ENCODE peak calls at places on chromosome 6, in four cellular contexts. T is heart right ventricle, Q is right atrium auricular region, I is GM23248. J is an unnamed sample. For H3K4me1 and H3K9me3, the result is how much of the 10 kb centered on the place peaks cover.

GRCh38 chr6:124490123-124490522 is 472.1 kb upstream of the RNF217 start:
- DNase-seq in T (no peak), Q (no peak), I (no peak), J (no peak)

GRCh38 chr6:124090491-124090890 is 286.8 kb downstream of the NKAIN2 start:
- DNase-seq in T (no peak), Q (no peak), I (no peak), J (no peak)

GRCh38 chr6:125722886-125723285 is 26.5 kb upstream of the HEY2 start:
- DNase-seq in T (no peak), Q (no peak), I (no peak), J (no peak)

GRCh38 chr6:163725008-163725941 is 310.8 kb downstream of the QKI start:
- DNase-seq in T (no peak), Q (no peak), I (no peak), J (no peak)

GRCh38 chr6:91480397-91480796 is 893.5 kb upstream of the MAP3K7 start:
- DNase-seq in T (no peak), Q (no peak), I (no peak), J (no peak)

GRCh38 chr6:24988562-24988961 is 52.8 kb upstream of the RIPOR2 start:
- DNase-seq in T (no peak), Q (no peak), I (no peak), J (no peak)

GRCh38 chr6:40569162-40569920 is 17.8 kb downstream of the LRFN2 start:
- DNase-seq in T (no peak), Q (no peak), I (no peak), J (no peak)

GRCh38 chr6:26189905-26190304 is 102.7 kb downstream of the HFE start:
- DNase-seq in T (no peak), Q (no peak), I (no peak), J (no peak)

GRCh38 chr6:129280719-129281118 is 397.8 kb downstream of the LAMA2 start:
- DNase-seq in T (no peak), Q (no peak), I (no peak), J (no peak)

GRCh38 chr6:119479860-119480655 is 130.5 kb upstream of the MAN1A1 start:
- DNase-seq in T (no peak), Q (no peak), I (peak), J (no peak)

GRCh38 chr6:45002390-45002789 is 325.7 kb upstream of the RUNX2 start:
- DNase-seq in T (no peak), Q (no peak), I (no peak), J (no peak)

GRCh38 chr6:13355969-13356368 is 27.6 kb upstream of the TBC1D7 start:
- DNase-seq in T (no peak), Q (no peak), I (no peak), J (no peak)

GRCh38 chr6:109056661-109057060 is 38.0 kb downstream of the SESN1 start:
- DNase-seq in T (no peak), Q (no peak), I (no peak), J (no peak)

GRCh38 chr6:119834418-119834817 is 484.9 kb upstream of the MAN1A1 start:
- DNase-seq in T (no peak), Q (no peak), I (no peak), J (no peak)

GRCh38 chr6:79946773-79947190 is 571 bp downstream of the ELOVL4 start:
- DNase-seq in T (no peak), Q (no peak), I (peak), J (peak)

GRCh38 chr6:154842828-154843227 is 109.6 kb downstream of the SCAF8 start:
- DNase-seq in T (no peak), Q (no peak), I (no peak), J (no peak)

GRCh38 chr6:152508477-152508876 is 128.7 kb downstream of the SYNE1 start:
- DNase-seq in T (no peak), Q (no peak), I (peak), J (no peak)

GRCh38 chr6:56659721-56660373 is 17.2 kb upstream of the DST start:
- DNase-seq in T (no peak), Q (no peak), I (no peak), J (no peak)

GRCh38 chr6:115896538-115897129 is 164.1 kb downstream of the FRK start:
- DNase-seq in T (no peak), Q (no peak), I (peak), J (no peak)

GRCh38 chr6:152981989-152982767 is 663 bp downstream of the FBXO5 start:
- DNase-seq in T (peak), Q (no peak), I (no peak), J (no peak)

GRCh38 chr6:123901441-123901840 is 97.8 kb downstream of the NKAIN2 start:
- DNase-seq in T (no peak), Q (no peak), I (no peak), J (no peak)

GRCh38 chr6:169249057-169249456 is 4.6 kb downstream of the THBS2 start:
- DNase-seq in T (no peak), Q (no peak), I (no peak), J (no peak)

GRCh38 chr6:141472123-141472522 is 660.6 kb upstream of the GJE1 start:
- DNase-seq in T (no peak), Q (no peak), I (no peak), J (no peak)

GRCh38 chr6:118603372-118603771 is 48.0 kb downstream of the CEP85L start:
- DNase-seq in T (no peak), Q (no peak), I (no peak), J (no peak)

GRCh38 chr6:10418862-10419748 is 4.2 kb upstream of the TFAP2A start:
- DNase-seq in T (no peak), Q (no peak), I (no peak), J (no peak)

GRCh38 chr6:156841508-156841907 is 64.3 kb downstream of the ARID1B start:
- DNase-seq in T (no peak), Q (no peak), I (no peak), J (no peak)

GRCh38 chr6:156840136-156840535 is 63.0 kb downstream of the ARID1B start:
- DNase-seq in T (no peak), Q (no peak), I (peak), J (no peak)

GRCh38 chr6:156839591-156840001 is 62.4 kb downstream of the ARID1B start:
- DNase-seq in T (no peak), Q (peak), I (peak), J (no peak)

GRCh38 chr6:156842598-156843250 is 65.5 kb downstream of the ARID1B start:
- DNase-seq in T (no peak), Q (no peak), I (peak), J (no peak)

GRCh38 chr6:156840606-156841005 is 63.4 kb downstream of the ARID1B start:
- DNase-seq in T (no peak), Q (no peak), I (peak), J (no peak)
- H3K4me1 ChIP-seq in T (under half), Q (under half), I (under half), J (under half)

GRCh38 chr6:159505140-159505922 is 187.7 kb downstream of the SOD2 start:
- DNase-seq in T (peak), Q (peak), I (no peak), J (peak)

GRCh38 chr6:159510141-159510540 is 182.9 kb downstream of the SOD2 start:
- DNase-seq in T (no peak), Q (no peak), I (no peak), J (no peak)

GRCh38 chr6:159512571-159512970 is 180.5 kb downstream of the SOD2 start:
- DNase-seq in T (no peak), Q (no peak), I (no peak), J (no peak)

GRCh38 chr6:159512104-159512503 is 180.9 kb downstream of the SOD2 start:
- DNase-seq in T (no peak), Q (no peak), I (no peak), J (no peak)

GRCh38 chr6:159508966-159509365 is 184.1 kb downstream of the SOD2 start:
- DNase-seq in T (no peak), Q (no peak), I (no peak), J (no peak)
- H3K9me3 ChIP-seq in T (under half), Q (under half), I (under half), J (under half)

DNA sequence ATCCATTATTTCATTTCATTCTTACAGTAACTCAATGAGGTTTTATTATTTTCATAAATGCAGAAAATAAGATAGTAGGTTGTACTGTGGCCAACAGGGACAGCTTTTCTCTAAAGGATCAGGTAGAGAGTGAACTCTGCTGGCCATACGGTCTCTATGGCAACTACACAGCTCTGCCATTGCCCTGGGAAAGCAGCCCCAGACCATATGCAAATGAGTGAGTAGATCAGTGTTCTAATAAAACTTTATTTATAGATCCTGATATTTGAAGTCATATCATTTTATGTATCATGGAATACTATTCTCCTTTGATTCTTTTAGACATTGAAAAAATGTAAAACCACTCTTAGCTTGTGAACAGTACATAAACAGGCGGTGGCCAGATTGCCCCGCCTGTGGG is 192.5 kb upstream of the RREB1 start:
- DNase-seq in T (no peak), Q (no peak), I (no peak), J (no peak)
- H3K4me1 ChIP-seq in T (under half), Q (under half), I (under half), J (under half)

GRCh38 chr6:4846387-4846786 is 70.2 kb downstream of the CDYL start:
- DNase-seq in T (no peak), Q (no peak), I (no peak), J (no peak)
- H3K9me3 ChIP-seq in T (under half), Q (under half), I (under half), J (under half)

GRCh38 chr6:43122146-43122545 is 46.0 kb downstream of the PTK7 start:
- DNase-seq in T (no peak), Q (no peak), I (no peak), J (no peak)

GRCh38 chr6:43125555-43125954 is 45.5 kb upstream of the SRF start:
- DNase-seq in T (no peak), Q (no peak), I (peak), J (no peak)

GRCh38 chr6:43125119-43125518 is 46.0 kb upstream of the SRF start:
- DNase-seq in T (no peak), Q (no peak), I (peak), J (no peak)

GRCh38 chr6:43123691-43124314 is 47.3 kb upstream of the SRF start:
- DNase-seq in T (no peak), Q (no peak), I (peak), J (no peak)

GRCh38 chr6:43124481-43124880 is 46.6 kb upstream of the SRF start:
- DNase-seq in T (no peak), Q (no peak), I (no peak), J (no peak)
- H3K4me1 ChIP-seq in T (under half), Q (under half), I (half or more), J (under half)

J was measured in right cardiac atrium.